ENCODE peak calls at places on chromosomes 16 and 17, in six cellular contexts. V is neural progenitor cell, S is HCT116, D is PC-3, A is GM23248, Z is GM23338. F is an unnamed sample.
A peak's percentile ranks its signal among the peaks of the same experiment; 100 is the strongest.

GRCh38 chr16:80968386-80969113 is 38.1 kb downstream of the CMC2 start:
- DNase-seq in V (no peak), S (no peak), D (peak; percentile 6), A (peak; percentile 68), Z (no peak), F (no peak)

GRCh38 chr16:11182381-11182780 is 73.6 kb downstream of the SOCS1 start:
- DNase-seq in V (no peak), S (no peak), D (no peak), A (no peak), Z (no peak), F (no peak)

GRCh38 chr17:73013816-73014663 is 78.4 kb downstream of the SLC39A11 start:
- DNase-seq in V (peak; percentile 44), S (peak; percentile 73), D (peak; percentile 57), A (peak; percentile 3), Z (peak; percentile 34), F (peak; percentile 11)

GRCh38 chr17:1124896-1125774 is 54.6 kb downstream of the ABR start:
- DNase-seq in V (no peak), S (no peak), D (no peak), A (peak; percentile 71), Z (no peak), F (no peak)

GRCh38 chr17:74148446-74148845 is 55.0 kb upstream of the RPL38 start:
- DNase-seq in V (no peak), S (no peak), D (no peak), A (no peak), Z (no peak), F (no peak)

GRCh38 chr17:14845562-14846335 is 419.4 kb downstream of the PMP22 start:
- DNase-seq in V (no peak), S (no peak), D (no peak), A (peak; percentile 19), Z (no peak), F (no peak)

GRCh38 chr17:83052241-83052564 is 27.2 kb upstream of the METRNL start:
- DNase-seq in V (no peak), S (no peak), D (no peak), A (no peak), Z (no peak), F (no peak)

GRCh38 chr16:66751135-66751991 is at the start of gene DYNC1LI2:
- DNase-seq in V (peak; percentile 91), S (peak; percentile 34), D (peak; percentile 74), A (peak; percentile 92), Z (peak; percentile 83), F (peak; percentile 85)

GRCh38 chr16:381788-382717 is at the start of gene PGAP6:
- DNase-seq in V (peak; percentile 84), S (no peak), D (peak; percentile 50), A (peak; percentile 84), Z (peak; percentile 71), F (peak; percentile 83)

GRCh38 chr17:333626-334396 is 18.8 kb downstream of the RPH3AL start:
- DNase-seq in V (peak; percentile 74), S (no peak), D (no peak), A (no peak), Z (peak; percentile 57), F (no peak)

GRCh38 chr17:773467-774319 is 8.4 kb downstream of the GLOD4 start:
- DNase-seq in V (peak; percentile 76), S (no peak), D (no peak), A (no peak), Z (no peak), F (no peak)

GRCh38 chr17:32878211-32878610 is 1.3 kb upstream of the MYO1D start:
- DNase-seq in V (no peak), S (no peak), D (peak; percentile 19), A (peak; percentile 98), Z (no peak), F (no peak)

GRCh38 chr17:81553616-81554181 is 1.5 kb upstream of the FAAP100 start:
- DNase-seq in V (no peak), S (peak; percentile 16), D (peak; percentile 89), A (peak; percentile 96), Z (no peak), F (no peak)

GRCh38 chr17:57803026-57803425 is 46.8 kb downstream of the MRPS23 start:
- DNase-seq in V (peak; percentile 70), S (no peak), D (no peak), A (no peak), Z (peak; percentile 37), F (no peak)

GRCh38 chr16:27270389-27270788 is 1.8 kb upstream of the NSMCE1 start:
- DNase-seq in V (no peak), S (no peak), D (no peak), A (no peak), Z (no peak), F (no peak)

GRCh38 chr17:19014628-19015215 is 10.2 kb upstream of the FAM83G start:
- DNase-seq in V (no peak), S (no peak), D (no peak), A (no peak), Z (no peak), F (no peak)

GRCh38 chr17:31593806-31594205 is 202.3 kb downstream of the RAB11FIP4 start:
- DNase-seq in V (no peak), S (no peak), D (no peak), A (peak; percentile 95), Z (no peak), F (no peak)

GRCh38 chr16:66923247-66923851 is 2.0 kb downstream of the RRAD start:
- DNase-seq in V (no peak), S (no peak), D (no peak), A (no peak), Z (no peak), F (no peak)

GRCh38 chr17:1787301-1787902 is 25.5 kb downstream of the SERPINF1 start:
- DNase-seq in V (no peak), S (peak; percentile 69), D (peak; percentile 87), A (peak; percentile 97), Z (no peak), F (no peak)

GRCh38 chr17:6241381-6241780 is 171.2 kb downstream of the WSCD1 start:
- DNase-seq in V (no peak), S (no peak), D (peak; percentile 72), A (no peak), Z (peak; percentile 44), F (no peak)

GRCh38 chr17:41540921-41541625 is 13.0 kb upstream of the KRT19 start:
- DNase-seq in V (no peak), S (no peak), D (peak; percentile 83), A (peak; percentile 48), Z (no peak), F (no peak)

GRCh38 chr17:44219636-44220210 is at the start of gene UBTF:
- DNase-seq in V (peak; percentile 91), S (no peak), D (peak; percentile 59), A (peak; percentile 77), Z (peak; percentile 75), F (peak; percentile 87)

GRCh38 chr16:75064403-75065148 is 52.0 kb downstream of the LDHD start:
- DNase-seq in V (no peak), S (no peak), D (peak; percentile 74), A (no peak), Z (no peak), F (no peak)

GRCh38 chr17:10349403-10349802 is 23.4 kb downstream of the MYH13 start:
- DNase-seq in V (peak; percentile 34), S (peak; percentile 19), D (no peak), A (peak; percentile 11), Z (peak; percentile 69), F (no peak)

GRCh38 chr16:57998992-57999365 is 1.5 kb downstream of the ZNF319 start:
- DNase-seq in V (no peak), S (no peak), D (no peak), A (no peak), Z (no peak), F (no peak)

GRCh38 chr16:86011532-86011931 is 112.6 kb downstream of the IRF8 start:
- DNase-seq in V (no peak), S (no peak), D (no peak), A (no peak), Z (no peak), F (no peak)

GRCh38 chr17:52297230-52298010 is 138.9 kb upstream of the CA10 start:
- DNase-seq in V (peak; percentile 5), S (no peak), D (peak; percentile 54), A (peak; percentile 0), Z (peak; percentile 2), F (no peak)

GRCh38 chr17:13508916-13509315 is 92.8 kb downstream of the HS3ST3A1 start:
- DNase-seq in V (no peak), S (no peak), D (no peak), A (peak; percentile 21), Z (no peak), F (no peak)

GRCh38 chr16:15650698-15651161 is 685 bp downstream of the NDE1 start:
- DNase-seq in V (peak; percentile 60), S (no peak), D (peak; percentile 21), A (peak; percentile 65), Z (peak; percentile 75), F (peak; percentile 36)
- TF ChIP-seq EZH2phosphoT487 in V (no peak), S (no peak), D (no peak), A (no peak), Z (no peak), F (no peak)

GRCh38 chr17:48625502-48626201 is 506 bp downstream of the HOXB9 start:
- DNase-seq in V (peak; percentile 63), S (no peak), D (peak; percentile 77), A (peak; percentile 55), Z (peak; percentile 66), F (no peak)
- H3K27ac ChIP-seq in V (no peak overlapping the region), S (peak overlapping the region; percentile 95), D (no peak overlapping the region), A (no peak overlapping the region), Z (no peak overlapping the region), F (no peak overlapping the region)

GRCh38 chr17:48546924-48547838 is 2.3 kb upstream of the HOXB2 start:
- DNase-seq in V (no peak), S (no peak), D (no peak), A (peak; percentile 59), Z (no peak), F (no peak)

GRCh38 chr17:48549909-48550308 is 5.0 kb upstream of the HOXB2 start:
- DNase-seq in V (no peak), S (no peak), D (no peak), A (no peak), Z (no peak), F (no peak)

GRCh38 chr17:48548687-48549621 is 4.0 kb upstream of the HOXB2 start:
- DNase-seq in V (no peak), S (no peak), D (no peak), A (no peak), Z (no peak), F (no peak)

GRCh38 chr17:48546187-48546923 is 1.4 kb upstream of the HOXB2 start:
- DNase-seq in V (peak; percentile 64), S (no peak), D (no peak), A (peak; percentile 61), Z (peak; percentile 80), F (no peak)

GRCh38 chr17:48547839-48548686 is 3.2 kb upstream of the HOXB2 start:
- DNase-seq in V (peak; percentile 56), S (no peak), D (no peak), A (peak; percentile 90), Z (peak; percentile 66), F (no peak)
- TF ChIP-seq EZH2phosphoT487 in V (no peak), S (no peak), D (no peak), A (no peak), Z (no peak), F (no peak)

GRCh38 chr17:28897769-28898259 is 281 bp upstream of the FLOT2 start:
- DNase-seq in V (no peak), S (no peak), D (no peak), A (no peak), Z (no peak), F (no peak)
- H3K27ac ChIP-seq in V (no peak overlapping the region), S (peak overlapping the region; percentile 97), D (no peak overlapping the region), A (no peak overlapping the region), Z (peak overlapping the region; percentile 85), F (peak overlapping the region; percentile 91)

F was measured in OCI-LY7.